ENCODE peak calls at places on chromosome 20, in ten cellular contexts. J is mesendoderm; T is sciatic nerve; C is LHCN-M2; O is stimulated activated CD8-positive, alpha-beta memory T cell treated with anti-CD3 and anti-CD28 coated beads, Interleukin-7, amount 100 ng/mL, for 4 hours; N is HEK293T; I is heart left ventricle; Z is GM04504; L is HuH-7; P is bronchial epithelial cell. D is an unnamed sample.

GRCh38 chr20:7285918-7286556 is 518.6 kb downstream of the BMP2 start:
- DNase-seq in Z (peak), N (peak), T (peak), O (no peak), C (peak), P (peak), I (peak), L (peak), J (peak), D (peak)

GRCh38 chr20:9978395-9979004 is 56.3 kb upstream of the ANKEF1 start:
- DNase-seq in C (peak), Z (peak), I (peak), L (peak), J (peak), P (peak), N (peak), O (no peak), T (no peak), D (peak)

GRCh38 chr20:13549451-13549850 is 89.3 kb downstream of the TASP1 start:
- DNase-seq in P (no peak), I (no peak), O (no peak), Z (no peak), T (no peak), J (peak), N (no peak), C (no peak), L (no peak), D (no peak)

GRCh38 chr20:57025261-57025660 is 241.2 kb downstream of the BMP7 start:
- DNase-seq in N (no peak), P (no peak), I (no peak), J (no peak), L (no peak), C (no peak), T (no peak), Z (no peak), O (no peak), D (no peak)

GRCh38 chr20:39954585-39954984 is 734.5 kb downstream of the MAFB start:
- DNase-seq in I (no peak), P (no peak), N (no peak), J (no peak), C (no peak), Z (no peak), O (no peak), L (no peak), T (no peak), D (no peak)

GRCh38 chr20:60036346-60037119 is 78.3 kb downstream of the CDH26 start:
- DNase-seq in Z (no peak), P (no peak), L (no peak), I (no peak), J (no peak), O (no peak), N (no peak), C (no peak), T (no peak), D (peak)

GRCh38 chr20:25045343-25045712 is 12.6 kb downstream of the ACSS1 start:
- DNase-seq in J (no peak), C (no peak), L (no peak), I (no peak), N (no peak), O (no peak), Z (no peak), T (no peak), P (no peak), D (no peak)

GRCh38 chr20:37803476-37804307 is 99.2 kb upstream of the VSTM2L start:
- DNase-seq in P (no peak), Z (no peak), I (no peak), N (no peak), O (no peak), L (no peak), T (no peak), C (no peak), J (peak), D (no peak)

GRCh38 chr20:38326309-38326708 is 20.0 kb upstream of the LBP start:
- DNase-seq in Z (no peak), N (no peak), I (no peak), P (peak), T (no peak), C (no peak), J (no peak), L (no peak), O (no peak), D (no peak)

D was measured in Caco-2.